ENCODE peak calls at places on chromosomes 6 and 20, in six cellular contexts. P is NCI-H524; W is AG04450; J is activated T-cell treated with anti-CD3 and anti-CD28 coated beads, Interleukin-2, amount 50 U/mL, for 4 hours; N is NCI-H1092 treated with DMSO at 0.1 percent for 48 hours; A is right atrium auricular region. H is an unnamed sample.
A peak's percentile ranks its signal among the peaks of the same experiment; 100 is the strongest.

GRCh38 chr6:9140181-9140580 is 704.8 kb upstream of the SLC35B3 start:
- DNase-seq in P (peak; percentile 28), W (no peak), J (no peak), N (peak; percentile 84), A (no peak), H (no peak)

GRCh38 chr6:24357336-24358218 is at the start of gene DCDC2:
- DNase-seq in P (no peak), W (no peak), J (peak; percentile 13), N (peak; percentile 6), A (no peak), H (no peak)

GRCh38 chr6:143060806-143061596 is at the start of gene AIG1:
- DNase-seq in P (peak; percentile 24), W (peak; percentile 2), J (peak; percentile 58), N (peak; percentile 0), A (peak; percentile 68), H (no peak)

GRCh38 chr6:143842468-143842901 is 653 bp upstream of the LTV1 start:
- DNase-seq in P (no peak), W (no peak), J (no peak), N (no peak), A (no peak), H (no peak)

GRCh38 chr6:105560611-105561066 is 157.8 kb upstream of the PREP start:
- DNase-seq in P (no peak), W (no peak), J (no peak), N (no peak), A (no peak), H (no peak)

GRCh38 chr6:109816452-109817374 is 125.6 kb downstream of the FIG4 start:
- DNase-seq in P (peak; percentile 94), W (no peak), J (no peak), N (peak; percentile 98), A (no peak), H (no peak)

GRCh38 chr6:97626586-97627441 is 343.8 kb upstream of the MMS22L start:
- DNase-seq in P (peak; percentile 92), W (no peak), J (no peak), N (peak; percentile 18), A (no peak), H (peak; percentile 65)

GRCh38 chr20:10963717-10964266 is 290.0 kb upstream of the JAG1 start:
- DNase-seq in P (no peak), W (no peak), J (no peak), N (no peak), A (no peak), H (no peak)

GRCh38 chr6:63740709-63741108 is 105.1 kb downstream of the PHF3 start:
- DNase-seq in P (no peak), W (peak; percentile 20), J (no peak), N (no peak), A (no peak), H (no peak)